ENCODE peak calls at places on chromosome 20, in four cellular contexts. P is A673, H is transverse colon, M is upper lobe of left lung. Z is an unnamed sample.

GRCh38 chr20:62367136-62367482 is at the start of gene LAMA5:
- DNase-seq in H (peak), P (no peak), M (peak), Z (no peak)

GRCh38 chr20:62886709-62887058 is 25.1 kb upstream of the TCFL5 start:
- DNase-seq in P (no peak), H (no peak), M (no peak), Z (no peak)

GRCh38 chr20:32823078-32823477 is 3.3 kb downstream of the MAPRE1 start:
- DNase-seq in H (no peak), M (no peak), P (peak), Z (no peak)

GRCh38 chr20:10059006-10059405 is 24.2 kb downstream of the ANKEF1 start:
- DNase-seq in H (no peak), M (no peak), P (no peak), Z (no peak)

GRCh38 chr20:50694379-50695143 is 3.2 kb upstream of the RIPOR3 start:
- DNase-seq in H (no peak), P (no peak), M (no peak), Z (no peak)

GRCh38 chr20:61896058-61896961 is 169.4 kb downstream of the TAF4 start:
- DNase-seq in P (peak), M (peak), H (peak), Z (peak)

GRCh38 chr20:22795897-22796296 is 211.5 kb upstream of the FOXA2 start:
- DNase-seq in P (no peak), H (peak), M (no peak), Z (no peak)

GRCh38 chr20:58327211-58327610 is 17.7 kb downstream of the RAB22A start:
- DNase-seq in P (no peak), M (no peak), H (no peak), Z (no peak)

GRCh38 chr20:25136643-25137559 is 55.0 kb upstream of the VSX1 start:
- DNase-seq in H (peak), P (no peak), M (peak), Z (peak)

GRCh38 chr20:33940701-33941100 is 53.0 kb upstream of the RALY start:
- DNase-seq in M (no peak), P (no peak), H (no peak), Z (no peak)

GRCh38 chr20:18722381-18722780 is 91.2 kb upstream of the SCP2D1 start:
- DNase-seq in M (no peak), P (no peak), H (no peak), Z (no peak)

GRCh38 chr20:2867081-2867860 is 6.0 kb upstream of the PTPRA start:
- DNase-seq in H (peak), P (no peak), M (no peak), Z (no peak)

GRCh38 chr20:62740286-62741141 is 31.9 kb downstream of the NTSR1 start:
- DNase-seq in M (no peak), P (peak), H (peak), Z (peak)

GRCh38 chr20:10558635-10559187 is 115.1 kb downstream of the JAG1 start:
- DNase-seq in M (no peak), H (no peak), P (no peak), Z (no peak)

GRCh38 chr20:22921595-22922421 is 113.3 kb upstream of the SSTR4 start:
- DNase-seq in P (peak), M (no peak), H (no peak), Z (no peak)

GRCh38 chr20:44792794-44793193 is 17.6 kb downstream of the RIMS4 start:
- DNase-seq in M (no peak), P (no peak), H (no peak), Z (no peak)

GRCh38 chr20:10553326-10553984 is 118.3 kb downstream of the SLX4IP start:
- DNase-seq in H (peak), M (no peak), P (peak), Z (peak)

GRCh38 chr20:54168961-54169862 is 4.6 kb downstream of the CYP24A1 start:
- DNase-seq in M (no peak), P (no peak), H (no peak), Z (no peak)

GRCh38 chr20:20603339-20603990 is 109.0 kb downstream of the RALGAPA2 start:
- DNase-seq in P (peak), H (no peak), M (no peak), Z (no peak)

GRCh38 chr20:6245436-6245835 is 122.6 kb upstream of the FERMT1 start:
- DNase-seq in M (no peak), P (no peak), H (no peak), Z (no peak)

GRCh38 chr20:13183005-13183404 is 38.1 kb upstream of the ISM1 start:
- DNase-seq in M (no peak), H (no peak), P (no peak), Z (no peak)

GRCh38 chr20:53943522-53944291 is 126.7 kb downstream of the BCAS1 start:
- DNase-seq in M (no peak), P (peak), H (no peak), Z (no peak)

GRCh38 chr20:62409935-62410741 is 3.1 kb upstream of the CABLES2 start:
- DNase-seq in P (peak), H (peak), M (peak), Z (peak)

GRCh38 chr20:7180261-7181045 is 413.0 kb downstream of the BMP2 start:
- DNase-seq in M (no peak), P (no peak), H (no peak), Z (no peak)

GRCh38 chr20:40189621-40190020 is 499.4 kb downstream of the MAFB start:
- DNase-seq in P (no peak), M (no peak), H (no peak), Z (no peak)

GRCh38 chr20:24891546-24892393 is 57.3 kb upstream of the CST7 start:
- DNase-seq in M (peak), H (no peak), P (no peak), Z (no peak)

GRCh38 chr20:6855806-6856205 is 88.3 kb downstream of the BMP2 start:
- DNase-seq in P (no peak), M (no peak), H (no peak), Z (no peak)

GRCh38 chr20:18739785-18740184 is 73.8 kb upstream of the SCP2D1 start:
- DNase-seq in P (no peak), H (peak), M (no peak), Z (no peak)

GRCh38 chr20:61958773-61959172 is 106.9 kb downstream of the TAF4 start:
- DNase-seq in P (no peak), H (no peak), M (no peak), Z (peak)

GRCh38 chr20:20237093-20237959 is 130.6 kb upstream of the INSM1 start:
- DNase-seq in H (peak), P (peak), M (no peak), Z (no peak)

GRCh38 chr20:63098195-63098810 is 91.5 kb upstream of the BHLHE23 start:
- DNase-seq in M (no peak), H (peak), P (no peak), Z (no peak)

GRCh38 chr20:2984956-2985661 is 58.3 kb upstream of the GNRH2 start:
- DNase-seq in H (no peak), M (no peak), P (peak), Z (no peak)

GRCh38 chr20:54221383-54221782 is 13.5 kb downstream of the PFDN4 start:
- DNase-seq in H (no peak), M (no peak), P (no peak), Z (no peak)

GRCh38 chr20:23128461-23129125 is 42.5 kb upstream of the CD93 start:
- DNase-seq in P (no peak), H (no peak), M (no peak), Z (peak)

DNA sequence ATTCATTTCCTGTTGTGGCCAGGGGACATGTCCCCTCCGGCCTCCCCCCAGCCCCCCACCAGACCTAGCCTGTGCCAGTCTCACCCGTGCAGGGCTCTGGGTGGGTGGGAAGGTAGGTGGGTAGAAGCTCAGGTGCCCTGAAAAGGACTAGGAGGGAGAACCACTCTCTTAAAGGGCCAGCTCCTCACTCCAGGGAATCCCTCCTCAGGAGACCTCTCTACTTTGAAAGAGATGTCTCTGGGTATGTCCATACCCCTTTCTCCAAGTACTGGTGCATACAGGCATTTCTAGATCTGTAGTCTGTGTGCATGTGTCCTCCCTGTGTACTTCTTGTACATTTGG is 60.8 kb upstream of the EPB41L1 start:
- DNase-seq in P (no peak), M (no peak), H (no peak), Z (no peak)
- H3K4me3 ChIP-seq in P (peak), M (peak), H (peak), Z (peak)

GRCh38 chr20:37775200-37775599 is 81.4 kb downstream of the CTNNBL1 start:
- DNase-seq in P (peak), M (no peak), H (no peak), Z (no peak)

GRCh38 chr20:37774143-37774542 is 80.3 kb downstream of the CTNNBL1 start:
- DNase-seq in H (no peak), M (no peak), P (no peak), Z (no peak)

GRCh38 chr20:37776049-37776448 is 82.2 kb downstream of the CTNNBL1 start:
- DNase-seq in M (no peak), H (no peak), P (no peak), Z (no peak)

GRCh38 chr20:37770908-37771307 is 77.1 kb downstream of the CTNNBL1 start:
- DNase-seq in H (no peak), M (no peak), P (no peak), Z (no peak)

DNA sequence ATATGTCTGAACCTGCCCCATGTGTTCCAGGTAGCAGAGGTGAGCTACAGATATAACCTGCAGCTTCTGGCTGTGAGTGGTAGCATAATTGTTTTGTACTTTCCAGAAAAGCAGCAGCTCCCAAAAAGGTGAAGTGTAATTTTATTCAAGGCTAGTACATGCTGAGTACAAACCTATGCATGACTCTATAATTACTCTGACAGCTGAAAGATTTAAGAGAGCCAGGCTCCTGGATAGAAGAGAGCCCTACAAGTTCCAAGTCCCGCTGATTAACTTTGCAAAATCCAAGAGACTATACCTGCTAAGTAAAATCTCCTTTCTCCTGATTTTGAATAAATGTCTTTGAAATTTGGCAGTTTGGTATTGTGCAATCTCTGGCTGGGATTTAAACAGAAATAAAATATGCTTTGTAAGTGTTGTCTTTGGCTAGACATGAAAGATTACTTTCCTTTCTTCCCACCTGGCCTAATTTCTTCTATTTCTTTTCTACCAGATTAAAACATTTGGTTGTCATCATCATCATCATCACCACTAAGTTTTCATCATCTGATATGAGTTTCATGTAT is 79.5 kb downstream of the CTNNBL1 start:
- DNase-seq in H (no peak), P (no peak), M (no peak), Z (no peak)
- H3K27ac ChIP-seq in H (no peak), P (no peak), M (no peak), Z (no peak)

DNA sequence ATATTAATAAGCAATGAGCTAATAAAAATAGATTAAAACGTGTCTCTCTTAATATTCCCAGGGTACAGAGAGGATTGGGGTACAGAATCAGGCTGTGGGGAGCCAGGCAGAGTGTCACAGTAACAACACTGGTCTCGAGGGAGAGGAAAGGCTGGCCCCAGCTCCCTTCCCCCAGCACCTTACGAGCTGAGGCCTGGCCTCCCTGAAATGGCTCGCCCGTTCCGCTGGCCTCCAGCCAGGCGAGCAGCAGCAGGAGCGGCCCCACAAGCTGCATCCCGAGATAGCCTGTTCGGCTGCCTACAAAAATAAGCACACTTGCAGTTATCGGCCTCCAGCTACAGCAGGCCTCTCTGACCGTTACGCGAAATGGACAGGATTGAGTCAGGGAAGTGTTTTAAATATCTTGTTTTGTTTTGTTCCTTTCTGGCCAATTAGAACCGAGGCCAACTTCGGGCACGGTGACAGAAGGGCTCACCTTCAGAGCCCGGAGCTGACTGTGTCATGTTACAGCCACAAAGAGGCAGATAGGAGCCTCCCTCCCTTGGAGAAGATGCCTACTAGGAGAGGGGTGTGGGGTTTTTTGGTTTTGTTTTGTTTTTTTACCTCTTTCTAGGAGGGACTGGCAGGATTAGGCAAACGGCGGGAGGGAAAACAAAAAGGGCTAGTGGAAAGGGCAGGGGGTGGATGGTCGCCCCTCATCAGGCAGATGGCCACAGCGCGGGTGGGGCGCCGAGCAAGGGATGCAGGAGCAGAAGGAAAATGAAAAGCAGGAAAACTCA is 4.2 kb upstream of the ZMYND8 start:
- DNase-seq in H (peak), M (peak), P (peak), Z (peak)
- H3K4me3 ChIP-seq in H (no peak), M (no peak), P (no peak), Z (no peak)

GRCh38 chr20:4683261-4683660 is 38.4 kb upstream of the PRND start:
- DNase-seq in M (no peak), H (no peak), P (no peak), Z (no peak)

GRCh38 chr20:4681971-4682370 is 39.7 kb upstream of the PRND start:
- DNase-seq in H (no peak), P (no peak), M (no peak), Z (peak)

GRCh38 chr20:4682682-4683081 is 39.0 kb upstream of the PRND start:
- DNase-seq in P (no peak), M (no peak), H (no peak), Z (no peak)

GRCh38 chr20:4685923-4686221 is 35.8 kb upstream of the PRND start:
- DNase-seq in M (no peak), P (no peak), H (no peak), Z (no peak)

GRCh38 chr20:4684837-4685413 is 36.8 kb upstream of the PRND start:
- DNase-seq in M (no peak), H (no peak), P (no peak), Z (peak)
- H3K27ac ChIP-seq in M (no peak), H (peak), P (no peak), Z (peak)

Z was measured in dorsolateral prefrontal cortex.